ENCODE peak calls at places on chromosomes 2 and 18, in four cellular contexts. One of them, this sample, is unnamed.

GRCh38 chr2:107112561-107112960 is 226.6 kb upstream of the ST6GAL2 start:
- DNase-seq in tibial nerve: no peak
- DNase-seq in SK-N-SH: no peak
- DNase-seq in A549: no peak
- DNase-seq in this sample: no peak

GRCh38 chr2:30722936-30723725 is 84.1 kb downstream of the CAPN13 start:
- DNase-seq in SK-N-SH: no peak
- DNase-seq in A549: no peak
- DNase-seq in tibial nerve: no peak
- DNase-seq in this sample: no peak

GRCh38 chr18:74541703-74542555 is 7.6 kb downstream of the CNDP1 start:
- DNase-seq in A549: no peak
- DNase-seq in tibial nerve: no peak
- DNase-seq in SK-N-SH: no peak
- DNase-seq in this sample: no peak

GRCh38 chr2:170092475-170092874 is 85.5 kb upstream of the MYO3B start:
- DNase-seq in A549: no peak
- DNase-seq in tibial nerve: no peak
- DNase-seq in SK-N-SH: no peak
- DNase-seq in this sample: no peak

GRCh38 chr18:50902797-50903196 is 23.9 kb downstream of the ME2 start:
- DNase-seq in tibial nerve: no peak
- DNase-seq in SK-N-SH: no peak
- DNase-seq in A549: no peak
- DNase-seq in this sample: no peak

GRCh38 chr2:48912110-48912509 is 156.6 kb upstream of the LHCGR start:
- DNase-seq in A549: peak; percentile 19
- DNase-seq in tibial nerve: no peak
- DNase-seq in SK-N-SH: no peak
- DNase-seq in this sample: no peak

GRCh38 chr2:199488772-199489400 is 31.1 kb upstream of the SATB2 start:
- DNase-seq in tibial nerve: no peak
- DNase-seq in A549: peak; percentile 58
- DNase-seq in SK-N-SH: peak; percentile 59
- DNase-seq in this sample: no peak

GRCh38 chr2:113720167-113720566 is 36.3 kb downstream of the SLC35F5 start:
- DNase-seq in tibial nerve: no peak
- DNase-seq in SK-N-SH: peak; percentile 28
- DNase-seq in A549: peak; percentile 18
- DNase-seq in this sample: no peak

GRCh38 chr18:79043288-79043687 is 25.9 kb upstream of the ATP9B start:
- DNase-seq in A549: no peak
- DNase-seq in tibial nerve: no peak
- DNase-seq in SK-N-SH: peak; percentile 52
- DNase-seq in this sample: no peak

GRCh38 chr2:173414823-173415322 is 60.2 kb downstream of the CDCA7 start:
- DNase-seq in tibial nerve: no peak
- DNase-seq in SK-N-SH: no peak
- DNase-seq in A549: peak; percentile 50
- DNase-seq in this sample: no peak

GRCh38 chr2:213007290-213007838 is 144.0 kb downstream of the IKZF2 start:
- DNase-seq in SK-N-SH: no peak
- DNase-seq in tibial nerve: no peak
- DNase-seq in A549: no peak
- DNase-seq in this sample: no peak

GRCh38 chr2:110173523-110173922 is 31.3 kb downstream of the NPHP1 start:
- DNase-seq in A549: peak; percentile 20
- DNase-seq in tibial nerve: no peak
- DNase-seq in SK-N-SH: no peak
- DNase-seq in this sample: no peak

GRCh38 chr2:50049237-50049636 is 894.9 kb upstream of the FSHR start:
- DNase-seq in tibial nerve: no peak
- DNase-seq in A549: no peak
- DNase-seq in SK-N-SH: no peak
- DNase-seq in this sample: no peak

GRCh38 chr2:125397535-125398251 is 1258.3 kb upstream of the GYPC start:
- DNase-seq in A549: no peak
- DNase-seq in SK-N-SH: no peak
- DNase-seq in tibial nerve: no peak
- DNase-seq in this sample: no peak

GRCh38 chr2:207311316-207312005 is 145.7 kb upstream of the KLF7 start:
- DNase-seq in tibial nerve: no peak
- DNase-seq in A549: peak; percentile 65
- DNase-seq in SK-N-SH: peak; percentile 37
- DNase-seq in this sample: peak; percentile 81

GRCh38 chr2:38508311-38509039 is 94.3 kb downstream of the HNRNPLL start:
- DNase-seq in tibial nerve: peak; percentile 96
- DNase-seq in SK-N-SH: peak; percentile 74
- DNase-seq in A549: peak; percentile 83
- DNase-seq in this sample: peak; percentile 95

GRCh38 chr2:159737292-159737916 is 25.1 kb downstream of the MARCHF7 start:
- DNase-seq in A549: no peak
- DNase-seq in SK-N-SH: no peak
- DNase-seq in tibial nerve: no peak
- DNase-seq in this sample: no peak

GRCh38 chr2:133667085-133667484 is 98.8 kb upstream of the NCKAP5 start:
- DNase-seq in A549: peak; percentile 45
- DNase-seq in tibial nerve: no peak
- DNase-seq in SK-N-SH: no peak
- DNase-seq in this sample: no peak

GRCh38 chr18:14976736-14977430 is 228.9 kb downstream of the ANKRD30B start:
- DNase-seq in tibial nerve: no peak
- DNase-seq in SK-N-SH: no peak
- DNase-seq in A549: no peak
- DNase-seq in this sample: no peak

GRCh38 chr2:133821107-133821760 is 253.0 kb upstream of the NCKAP5 start:
- DNase-seq in A549: no peak
- DNase-seq in SK-N-SH: no peak
- DNase-seq in tibial nerve: no peak
- DNase-seq in this sample: no peak

GRCh38 chr2:173770936-173771678 is 194.1 kb downstream of the SP3 start:
- DNase-seq in tibial nerve: no peak
- DNase-seq in SK-N-SH: no peak
- DNase-seq in A549: no peak
- DNase-seq in this sample: no peak

GRCh38 chr18:24913507-24914147 is 438.3 kb downstream of the ZNF521 start:
- DNase-seq in SK-N-SH: peak; percentile 40
- DNase-seq in tibial nerve: no peak
- DNase-seq in A549: no peak
- DNase-seq in this sample: no peak

GRCh38 chr2:15780912-15781574 is 159.3 kb upstream of the MYCN start:
- DNase-seq in tibial nerve: no peak
- DNase-seq in A549: no peak
- DNase-seq in SK-N-SH: no peak
- DNase-seq in this sample: no peak

GRCh38 chr18:62881509-62882016 is 166.2 kb downstream of the PHLPP1 start:
- DNase-seq in SK-N-SH: no peak
- DNase-seq in tibial nerve: no peak
- DNase-seq in A549: peak; percentile 76
- DNase-seq in this sample: no peak

GRCh38 chr2:207258191-207258991 is 92.6 kb upstream of the KLF7 start:
- DNase-seq in tibial nerve: no peak
- DNase-seq in SK-N-SH: no peak
- DNase-seq in A549: peak; percentile 97
- DNase-seq in this sample: peak; percentile 95

GRCh38 chr18:76425299-76426101 is 69.5 kb downstream of the ZNF516 start:
- DNase-seq in A549: no peak
- DNase-seq in tibial nerve: no peak
- DNase-seq in SK-N-SH: no peak
- DNase-seq in this sample: peak; percentile 56

GRCh38 chr2:30300456-30301221 is 69.3 kb downstream of the LBH start:
- DNase-seq in SK-N-SH: peak; percentile 69
- DNase-seq in tibial nerve: no peak
- DNase-seq in A549: peak; percentile 83
- DNase-seq in this sample: no peak

GRCh38 chr2:15941483-15941853 is 1.1 kb downstream of the MYCN start:
- DNase-seq in A549: no peak
- DNase-seq in SK-N-SH: peak; percentile 82
- DNase-seq in tibial nerve: no peak
- DNase-seq in this sample: no peak

GRCh38 chr2:25044990-25045389 is 3.1 kb downstream of the EFR3B start:
- DNase-seq in SK-N-SH: no peak
- DNase-seq in A549: no peak
- DNase-seq in tibial nerve: no peak
- DNase-seq in this sample: no peak

GRCh38 chr2:42371621-42372473 is 10.8 kb upstream of the COX7A2L start:
- DNase-seq in tibial nerve: no peak
- DNase-seq in A549: no peak
- DNase-seq in SK-N-SH: peak; percentile 90
- DNase-seq in this sample: no peak

GRCh38 chr2:88602022-88602421 is 25.2 kb downstream of the EIF2AK3 start:
- DNase-seq in tibial nerve: no peak
- DNase-seq in SK-N-SH: no peak
- DNase-seq in A549: no peak
- DNase-seq in this sample: no peak

GRCh38 chr2:27381577-27382181 is 1.1 kb upstream of the ZNF513 start:
- DNase-seq in SK-N-SH: no peak
- DNase-seq in A549: no peak
- DNase-seq in tibial nerve: no peak
- DNase-seq in this sample: no peak

GRCh38 chr2:66827851-66828250 is 392.9 kb downstream of the MEIS1 start:
- DNase-seq in tibial nerve: no peak
- DNase-seq in A549: no peak
- DNase-seq in SK-N-SH: no peak
- DNase-seq in this sample: no peak

GRCh38 chr2:1995584-1995983 is 251.3 kb upstream of the PXDN start:
- DNase-seq in SK-N-SH: no peak
- DNase-seq in A549: no peak
- DNase-seq in tibial nerve: no peak
- DNase-seq in this sample: no peak

GRCh38 chr2:1995987-1996386 is 251.7 kb upstream of the PXDN start:
- DNase-seq in SK-N-SH: no peak
- DNase-seq in tibial nerve: no peak
- DNase-seq in A549: no peak
- DNase-seq in this sample: no peak

GRCh38 chr2:1995086-1995485 is 250.8 kb upstream of the PXDN start:
- DNase-seq in SK-N-SH: no peak
- DNase-seq in A549: no peak
- DNase-seq in tibial nerve: no peak
- DNase-seq in this sample: no peak

GRCh38 chr2:1997976-1998375 is 253.7 kb upstream of the PXDN start:
- DNase-seq in SK-N-SH: no peak
- DNase-seq in tibial nerve: no peak
- DNase-seq in A549: no peak
- DNase-seq in this sample: no peak

GRCh38 chr2:1997409-1997808 is 253.1 kb upstream of the PXDN start:
- DNase-seq in A549: no peak
- DNase-seq in tibial nerve: no peak
- DNase-seq in SK-N-SH: no peak
- DNase-seq in this sample: no peak
- H3K4me1 ChIP-seq in A549: no peaks in the 10 kb centered on the region
- H3K4me1 ChIP-seq in tibial nerve: no peaks in the 10 kb centered on the region
- H3K4me1 ChIP-seq in SK-N-SH: no peaks in the 10 kb centered on the region
- H3K4me1 ChIP-seq in this sample: no peaks in the 10 kb centered on the region

GRCh38 chr18:45749918-45750689 is 26.1 kb downstream of the SLC14A1 start:
- DNase-seq in A549: no peak
- DNase-seq in SK-N-SH: no peak
- DNase-seq in tibial nerve: no peak
- DNase-seq in this sample: no peak
- TF ChIP-seq EP300 in A549: no peak
- TF ChIP-seq EP300 in SK-N-SH: no peak
- TF ChIP-seq EP300 in tibial nerve: no peak
- TF ChIP-seq EP300 in this sample: no peak

GRCh38 chr2:85325466-85325811 is 2.4 kb downstream of the TGOLN2 start:
- DNase-seq in SK-N-SH: no peak
- DNase-seq in tibial nerve: no peak
- DNase-seq in A549: no peak
- DNase-seq in this sample: no peak
- H3K4me1 ChIP-seq in SK-N-SH: peaks cover 7% of the 10 kb centered on the region
- H3K4me1 ChIP-seq in tibial nerve: peaks cover 20% of the 10 kb centered on the region
- H3K4me1 ChIP-seq in A549: peaks cover 33% of the 10 kb centered on the region
- H3K4me1 ChIP-seq in this sample: peaks cover 65% of the 10 kb centered on the region

GRCh38 chr2:175811966-175812365 is 190.1 kb downstream of the LNPK start:
- DNase-seq in A549: no peak
- DNase-seq in SK-N-SH: no peak
- DNase-seq in tibial nerve: no peak
- DNase-seq in this sample: no peak

GRCh38 chr2:175815537-175815936 is 186.5 kb downstream of the LNPK start:
- DNase-seq in A549: no peak
- DNase-seq in SK-N-SH: no peak
- DNase-seq in tibial nerve: no peak
- DNase-seq in this sample: no peak

DNA sequence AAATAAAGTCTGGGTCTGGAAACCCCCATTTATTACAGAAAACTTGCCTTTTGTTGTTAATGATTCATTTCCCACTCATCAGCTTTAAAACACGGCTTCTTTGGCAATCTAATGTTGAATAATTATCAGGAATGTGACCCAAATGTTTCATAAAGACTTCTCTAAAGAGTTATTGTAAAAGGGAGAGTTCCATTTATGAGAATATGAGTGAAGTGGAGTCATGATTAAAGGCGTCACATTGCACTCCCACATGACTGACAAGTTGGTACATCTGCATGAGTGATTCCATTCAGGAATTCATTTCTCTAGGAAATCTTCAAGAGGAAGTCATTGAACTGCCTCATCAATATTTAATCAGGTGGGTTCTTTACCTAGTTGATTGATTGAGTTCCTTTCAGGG is 184.9 kb downstream of the LNPK start:
- DNase-seq in A549: no peak
- DNase-seq in tibial nerve: no peak
- DNase-seq in SK-N-SH: no peak
- DNase-seq in this sample: no peak
- TF ChIP-seq EP300 in A549: no peak
- TF ChIP-seq EP300 in tibial nerve: no peak
- TF ChIP-seq EP300 in SK-N-SH: no peak
- TF ChIP-seq EP300 in this sample: no peak

DNA sequence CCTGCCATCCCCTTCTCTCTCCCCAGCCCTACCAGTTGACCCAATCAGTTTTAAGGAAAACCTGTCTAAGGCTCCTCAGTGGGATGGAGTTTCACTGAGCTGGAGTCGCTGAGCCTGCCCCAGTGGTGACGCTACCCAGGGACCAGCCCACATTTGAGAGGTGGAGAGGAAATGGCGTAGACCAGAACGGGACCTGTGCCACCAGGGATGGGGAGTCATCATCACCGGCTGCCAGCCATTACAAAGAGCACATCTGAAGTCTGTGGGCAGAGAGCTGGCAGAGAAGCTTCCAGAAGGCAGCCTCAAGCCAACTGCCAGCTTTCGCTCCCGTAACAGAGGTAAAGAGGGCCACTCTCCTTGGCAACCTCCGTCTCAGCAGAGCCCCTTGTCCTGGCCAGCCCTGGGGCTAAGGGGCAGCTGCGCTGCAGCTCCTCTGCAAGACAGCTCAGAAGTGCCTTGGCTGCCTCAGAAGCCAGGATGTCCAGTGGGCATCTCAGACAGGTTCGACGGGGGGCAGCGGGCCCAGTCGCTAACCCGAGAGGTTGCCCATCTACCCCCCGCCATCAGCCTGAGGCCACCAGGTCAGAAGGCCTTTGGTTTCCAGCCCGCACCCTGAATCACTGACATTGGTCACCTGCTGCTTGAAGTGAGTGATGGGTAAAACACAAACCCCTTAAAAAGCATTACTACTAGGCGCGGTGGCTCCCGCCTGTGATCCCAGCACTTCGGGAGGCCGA is 15.4 kb downstream of the SDC1 start:
- DNase-seq in A549: no peak
- DNase-seq in SK-N-SH: no peak
- DNase-seq in tibial nerve: no peak
- DNase-seq in this sample: no peak
- H3K4me1 ChIP-seq in A549: peaks cover 49% of the 10 kb centered on the region
- H3K4me1 ChIP-seq in SK-N-SH: no peaks in the 10 kb centered on the region
- H3K4me1 ChIP-seq in tibial nerve: no peaks in the 10 kb centered on the region
- H3K4me1 ChIP-seq in this sample: no peaks in the 10 kb centered on the region

GRCh38 chr2:226466589-226466988 is 333.0 kb downstream of the IRS1 start:
- DNase-seq in SK-N-SH: no peak
- DNase-seq in tibial nerve: no peak
- DNase-seq in A549: no peak
- DNase-seq in this sample: no peak
- TF ChIP-seq EP300 in SK-N-SH: no peak
- TF ChIP-seq EP300 in tibial nerve: no peak
- TF ChIP-seq EP300 in A549: no peak
- TF ChIP-seq EP300 in this sample: no peak

This sample was measured in sigmoid colon.